ENCODE peak calls at places on chromosomes 3 and 15, in four cellular contexts. B is H1, E is K562, X is HepG2. V is an unnamed sample.

GRCh38 chr15:66566963-66567531 is 1.2 kb upstream of the LCTL start:
- DNase-seq in X (peak), E (peak), B (peak), V (peak)

GRCh38 chr3:11624704-11625375 is 18.9 kb downstream of the VGLL4 start:
- DNase-seq in E (no peak), B (no peak), X (no peak), V (no peak)

GRCh38 chr15:69812881-69813280 is 284.8 kb downstream of the TLE3 start:
- DNase-seq in E (peak), X (no peak), B (peak), V (peak)

GRCh38 chr3:124007186-124007585 is 15.3 kb upstream of the ROPN1 start:
- DNase-seq in B (no peak), X (no peak), E (no peak), V (no peak)

GRCh38 chr3:69807674-69808073 is 68.4 kb downstream of the MITF start:
- DNase-seq in X (no peak), E (no peak), B (no peak), V (no peak)

GRCh38 chr3:157499342-157499963 is 3.8 kb downstream of the VEPH1 start:
- DNase-seq in X (peak), B (peak), E (no peak), V (peak)

GRCh38 chr3:81393251-81393650 is 368.2 kb downstream of the GBE1 start:
- DNase-seq in E (no peak), B (no peak), X (no peak), V (no peak)

GRCh38 chr3:51717446-51717845 is 10.6 kb downstream of the GRM2 start:
- DNase-seq in X (no peak), B (no peak), E (no peak), V (peak)

GRCh38 chr3:132421832-132422231 is 4.5 kb downstream of the DNAJC13 start:
- DNase-seq in X (peak), B (no peak), E (no peak), V (no peak)

GRCh38 chr3:14793126-14793857 is 25.5 kb upstream of the FGD5 start:
- DNase-seq in E (no peak), B (no peak), X (no peak), V (no peak)

GRCh38 chr3:147799601-147800000 is 390.4 kb downstream of the ZIC1 start:
- DNase-seq in X (no peak), B (no peak), E (no peak), V (no peak)

GRCh38 chr15:80818996-80819395 is 39.8 kb downstream of the CEMIP start:
- DNase-seq in B (no peak), X (no peak), E (no peak), V (no peak)

GRCh38 chr3:138856799-138857198 is 22.1 kb upstream of the PIK3CB start:
- DNase-seq in E (no peak), X (no peak), B (no peak), V (no peak)

GRCh38 chr15:40693904-40694705 is 869 bp upstream of the RAD51 start:
- DNase-seq in E (peak), B (no peak), X (peak), V (no peak)

GRCh38 chr3:53109822-53110771 is 20.1 kb downstream of the RFT1 start:
- DNase-seq in E (peak), X (peak), B (peak), V (peak)

GRCh38 chr15:72982750-72983149 is 69.5 kb upstream of the NEO1 start:
- DNase-seq in B (no peak), E (no peak), X (no peak), V (no peak)

DNA sequence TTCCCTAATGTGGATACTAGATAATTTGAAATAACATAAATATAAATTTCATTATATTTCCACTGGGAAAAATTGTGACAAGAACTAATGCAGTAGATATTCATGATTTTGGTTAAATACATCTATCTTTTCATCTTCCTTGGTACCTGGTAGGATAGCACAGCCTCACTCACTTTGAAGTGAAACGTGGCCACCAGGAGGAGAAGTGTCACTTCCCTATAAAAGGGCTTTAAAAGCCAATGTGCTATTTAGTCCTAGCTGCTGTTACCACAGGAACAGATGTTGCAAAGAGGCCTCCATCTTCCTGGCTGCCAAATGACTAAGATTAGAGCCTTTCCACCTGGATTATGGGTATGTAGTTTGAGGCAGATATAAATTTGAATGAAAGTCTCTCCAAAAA is 140.0 kb downstream of the PLOD2 start:
- DNase-seq in B (no peak), X (peak), E (no peak), V (no peak)
- TF ChIP-seq CREB1 in B (no peak), X (no peak), E (no peak), V (no peak)

GRCh38 chr3:194871864-194872668 is 186.4 kb downstream of the FAM43A start:
- DNase-seq in X (no peak), E (no peak), B (no peak), V (no peak)
- TF ChIP-seq CREB1 in X (no peak), E (no peak), B (no peak), V (no peak)

GRCh38 chr3:197541756-197542539 is 13.8 kb downstream of the BDH1 start:
- DNase-seq in E (peak), B (peak), X (no peak), V (peak)
- TF ChIP-seq CREB1 in E (no peak), B (no peak), X (no peak), V (no peak)

GRCh38 chr3:99577160-99577559 is 61.2 kb upstream of the COL8A1 start:
- DNase-seq in X (no peak), B (no peak), E (no peak), V (no peak)
- TF ChIP-seq CREB1 in X (no peak), B (no peak), E (no peak), V (no peak)

GRCh38 chr3:126934149-126934548 is 48.8 kb upstream of the PLXNA1 start:
- DNase-seq in B (no peak), X (no peak), E (no peak), V (no peak)

GRCh38 chr3:126936110-126936509 is 46.8 kb upstream of the PLXNA1 start:
- DNase-seq in X (no peak), E (no peak), B (no peak), V (no peak)

GRCh38 chr3:126932188-126932931 is 50.6 kb upstream of the PLXNA1 start:
- DNase-seq in B (no peak), X (no peak), E (no peak), V (no peak)

GRCh38 chr3:126936853-126937395 is 46.0 kb upstream of the PLXNA1 start:
- DNase-seq in X (no peak), E (no peak), B (no peak), V (no peak)

GRCh38 chr3:126934991-126935390 is 47.9 kb upstream of the PLXNA1 start:
- DNase-seq in X (no peak), E (no peak), B (no peak), V (no peak)
- TF ChIP-seq CREB1 in X (no peak), E (no peak), B (no peak), V (no peak)

V was measured in WTC11.